ENCODE peak calls at places on chromosomes 7 and 10, in nine cellular contexts. E is activated naive CD8-positive, alpha-beta T cell treated with anti-CD3 and anti-CD28 coated beads for 36 hours; W is NCI-H2171 treated with DMSO at 0.1 percent for 48 hours; I is mucosa of gallbladder; P is substantia nigra; Y is T-helper 17 cell; G is neural progenitor cell; Z is germinal center; T is DMS79 treated with DMSO at 0.1 percent for 48 hours. X is an unnamed sample.

GRCh38 chr10:77643795-77644468 is 6.3 kb upstream of the KCNMA1 start:
- DNase-seq in E (no peak), W (peak; percentile 42), I (peak; percentile 37), P (no peak), Y (no peak), G (peak; percentile 78), Z (peak; percentile 49), T (no peak), X (peak; percentile 73)

GRCh38 chr7:108012499-108013430 is 9.8 kb upstream of the LAMB1 start:
- DNase-seq in E (no peak), W (no peak), I (no peak), P (no peak), Y (no peak), G (no peak), Z (no peak), T (peak; percentile 80), X (peak; percentile 47)

GRCh38 chr7:113404245-113404644 is 285.9 kb upstream of the SMIM30 start:
- DNase-seq in E (no peak), W (peak; percentile 12), I (no peak), P (no peak), Y (no peak), G (peak; percentile 53), Z (no peak), T (no peak), X (peak; percentile 61)

GRCh38 chr7:155412416-155413253 is 45.3 kb upstream of the EN2 start:
- DNase-seq in E (peak; percentile 58), W (peak; percentile 31), I (peak; percentile 30), P (peak; percentile 61), Y (peak; percentile 25), G (peak; percentile 87), Z (peak; percentile 81), T (peak; percentile 54), X (peak; percentile 72)

GRCh38 chr10:96257944-96258343 is 13.4 kb downstream of the BLNK start:
- DNase-seq in E (no peak), W (no peak), I (no peak), P (no peak), Y (no peak), G (no peak), Z (no peak), T (no peak), X (no peak)

GRCh38 chr10:3867454-3868273 is 82.7 kb upstream of the KLF6 start:
- DNase-seq in E (peak; percentile 32), W (no peak), I (no peak), P (no peak), Y (no peak), G (no peak), Z (no peak), T (no peak), X (no peak)

GRCh38 chr7:107799645-107800264 is 3.3 kb downstream of the SLC26A3 start:
- DNase-seq in E (no peak), W (no peak), I (no peak), P (no peak), Y (no peak), G (no peak), Z (no peak), T (no peak), X (no peak)

GRCh38 chr7:21355406-21355874 is 72.4 kb upstream of the SP4 start:
- DNase-seq in E (peak; percentile 56), W (no peak), I (no peak), P (no peak), Y (no peak), G (no peak), Z (peak; percentile 54), T (no peak), X (no peak)

GRCh38 chr7:100584677-100585510 is 1.0 kb downstream of the LRCH4 start:
- DNase-seq in E (no peak), W (peak; percentile 16), I (peak; percentile 69), P (no peak), Y (no peak), G (peak; percentile 91), Z (no peak), T (peak; percentile 33), X (peak; percentile 86)

GRCh38 chr10:84117683-84118394 is 21.5 kb upstream of the GHITM start:
- DNase-seq in E (no peak), W (no peak), I (no peak), P (no peak), Y (no peak), G (no peak), Z (no peak), T (no peak), X (no peak)

GRCh38 chr7:2519119-2519930 is at the start of gene LFNG:
- DNase-seq in E (peak; percentile 92), W (peak; percentile 84), I (peak; percentile 90), P (peak; percentile 85), Y (peak; percentile 73), G (peak; percentile 97), Z (peak; percentile 97), T (peak; percentile 80), X (peak; percentile 97)

GRCh38 chr7:79453558-79454324 is at the start of gene MAGI2:
- DNase-seq in E (peak; percentile 25), W (peak; percentile 56), I (peak; percentile 81), P (peak; percentile 91), Y (no peak), G (peak; percentile 78), Z (no peak), T (no peak), X (peak; percentile 77)

GRCh38 chr10:27948191-27948590 is 50.7 kb downstream of the ODAD2 start:
- DNase-seq in E (no peak), W (no peak), I (no peak), P (no peak), Y (no peak), G (no peak), Z (no peak), T (no peak), X (no peak)

GRCh38 chr7:48497521-48497920 is 326.3 kb downstream of the ABCA13 start:
- DNase-seq in E (no peak), W (no peak), I (no peak), P (no peak), Y (no peak), G (no peak), Z (no peak), T (no peak), X (no peak)

GRCh38 chr7:128265156-128265905 is 24.3 kb downstream of the LEP start:
- DNase-seq in E (no peak), W (no peak), I (no peak), P (no peak), Y (no peak), G (no peak), Z (no peak), T (no peak), X (no peak)

GRCh38 chr10:117926491-117926890 is 120.2 kb downstream of the RAB11FIP2 start:
- DNase-seq in E (no peak), W (no peak), I (no peak), P (no peak), Y (no peak), G (no peak), Z (no peak), T (no peak), X (no peak)

GRCh38 chr7:47941136-47941844 is 7.0 kb downstream of the PKD1L1 start:
- DNase-seq in E (no peak), W (no peak), I (no peak), P (no peak), Y (no peak), G (no peak), Z (no peak), T (no peak), X (no peak)

GRCh38 chr7:51606601-51607154 is 290.1 kb upstream of the COBL start:
- DNase-seq in E (no peak), W (no peak), I (no peak), P (no peak), Y (no peak), G (no peak), Z (no peak), T (no peak), X (peak; percentile 37)

GRCh38 chr7:369981-370621 is 80.1 kb downstream of the FOXL3 start:
- DNase-seq in E (no peak), W (no peak), I (no peak), P (no peak), Y (peak; percentile 2), G (no peak), Z (no peak), T (no peak), X (no peak)

GRCh38 chr10:58438340-58438739 is 53.1 kb downstream of the TFAM start:
- DNase-seq in E (no peak), W (no peak), I (no peak), P (no peak), Y (no peak), G (no peak), Z (no peak), T (no peak), X (no peak)

GRCh38 chr7:20647908-20648776 is 32.7 kb downstream of the ABCB5 start:
- DNase-seq in E (no peak), W (no peak), I (peak; percentile 22), P (no peak), Y (no peak), G (peak; percentile 70), Z (peak; percentile 5), T (no peak), X (peak; percentile 72)

GRCh38 chr7:105136221-105136620 is 122.2 kb downstream of the KMT2E start:
- DNase-seq in E (no peak), W (no peak), I (no peak), P (no peak), Y (no peak), G (peak; percentile 18), Z (no peak), T (no peak), X (peak; percentile 15)

GRCh38 chr10:83276971-83277370 is 862.3 kb upstream of the GHITM start:
- DNase-seq in E (no peak), W (no peak), I (no peak), P (no peak), Y (no peak), G (no peak), Z (no peak), T (no peak), X (no peak)

GRCh38 chr7:72183835-72184234 is 228.3 kb downstream of the CALN1 start:
- DNase-seq in E (no peak), W (no peak), I (no peak), P (no peak), Y (no peak), G (peak; percentile 56), Z (no peak), T (no peak), X (peak; percentile 52)

GRCh38 chr10:48533951-48534720 is 70.7 kb downstream of the ARHGAP22 start:
- DNase-seq in E (no peak), W (peak; percentile 56), I (peak; percentile 35), P (no peak), Y (no peak), G (no peak), Z (no peak), T (no peak), X (no peak)

GRCh38 chr10:89427629-89428028 is 13.3 kb downstream of the IFIT5 start:
- DNase-seq in E (no peak), W (no peak), I (no peak), P (no peak), Y (no peak), G (no peak), Z (no peak), T (no peak), X (no peak)

GRCh38 chr10:128065881-128066534 is 60.2 kb downstream of the MKI67 start:
- DNase-seq in E (no peak), W (no peak), I (no peak), P (no peak), Y (no peak), G (no peak), Z (no peak), T (no peak), X (no peak)

GRCh38 chr10:72483452-72483851 is 128.7 kb upstream of the DNAJB12 start:
- DNase-seq in E (no peak), W (no peak), I (no peak), P (no peak), Y (no peak), G (no peak), Z (no peak), T (no peak), X (no peak)

GRCh38 chr10:639751-640672 is 49.5 kb downstream of the DIP2C start:
- DNase-seq in E (no peak), W (no peak), I (no peak), P (peak; percentile 43), Y (no peak), G (no peak), Z (no peak), T (no peak), X (no peak)

GRCh38 chr7:50497968-50498367 is 47.8 kb upstream of the FIGNL1 start:
- DNase-seq in E (no peak), W (no peak), I (no peak), P (no peak), Y (no peak), G (no peak), Z (no peak), T (no peak), X (peak; percentile 46)

GRCh38 chr7:18675579-18675978 is 180.0 kb downstream of the HDAC9 start:
- DNase-seq in E (no peak), W (no peak), I (no peak), P (no peak), Y (no peak), G (no peak), Z (no peak), T (no peak), X (no peak)